ENCODE peak calls at places on chromosome 11, in seven cellular contexts. D is activated naive CD4-positive, alpha-beta T cell treated with anti-CD3 and anti-CD28 coated beads, Interleukin-2, amount 50 U/mL, for 16 hours; H is KG1; V is WERI-Rb-1; G is lung; X is activated effector memory CD4-positive, alpha-beta T cell treated with Interleukin-2 at 50 U/mL for 16 hours; A is uterus. S is an unnamed sample.

GRCh38 chr11:131739243-131739882 is 368.9 kb downstream of the NTM start:
- DNase-seq in D (no peak), H (no peak), V (no peak), G (no peak), X (no peak), A (no peak), S (no peak)

GRCh38 chr11:100719809-100720221 is 32.7 kb downstream of the ARHGAP42 start:
- DNase-seq in D (no peak), H (no peak), V (no peak), G (peak), X (no peak), A (peak), S (no peak)

GRCh38 chr11:88604255-88604654 is 266.7 kb upstream of the CTSC start:
- DNase-seq in D (no peak), H (no peak), V (no peak), G (no peak), X (no peak), A (no peak), S (no peak)

GRCh38 chr11:36258730-36259360 is 30.4 kb downstream of the COMMD9 start:
- DNase-seq in D (no peak), H (peak), V (peak), G (peak), X (no peak), A (peak), S (no peak)

GRCh38 chr11:134361241-134361640 is 29.5 kb downstream of the GLB1L2 start:
- DNase-seq in D (no peak), H (no peak), V (no peak), G (no peak), X (no peak), A (no peak), S (no peak)

GRCh38 chr11:2302844-2303626 is 1.2 kb downstream of the TSPAN32 start:
- DNase-seq in D (no peak), H (no peak), V (peak), G (no peak), X (no peak), A (no peak), S (no peak)

GRCh38 chr11:109946322-109946846 is 146.8 kb upstream of the ZC3H12C start:
- DNase-seq in D (peak), H (peak), V (peak), G (peak), X (no peak), A (peak), S (no peak)

GRCh38 chr11:35540526-35540925 is 15.1 kb upstream of the PAMR1 start:
- DNase-seq in D (no peak), H (no peak), V (no peak), G (no peak), X (no peak), A (peak), S (no peak)

GRCh38 chr11:20008190-20008801 is 152.0 kb downstream of the DBX1 start:
- DNase-seq in D (no peak), H (no peak), V (no peak), G (no peak), X (no peak), A (peak), S (no peak)

GRCh38 chr11:132072880-132073213 is 702.4 kb downstream of the NTM start:
- DNase-seq in D (no peak), H (no peak), V (no peak), G (no peak), X (no peak), A (no peak), S (no peak)

GRCh38 chr11:96339704-96340554 is 3.1 kb downstream of the MAML2 start:
- DNase-seq in D (no peak), H (no peak), V (no peak), G (no peak), X (no peak), A (no peak), S (no peak)

GRCh38 chr11:72587696-72588095 is 86.5 kb downstream of the PDE2A start:
- DNase-seq in D (no peak), H (no peak), V (no peak), G (no peak), X (no peak), A (no peak), S (no peak)

GRCh38 chr11:73350908-73351636 is 25.1 kb upstream of the RELT start:
- DNase-seq in D (peak), H (peak), V (peak), G (peak), X (peak), A (peak), S (peak)

GRCh38 chr11:131549099-131549498 is 178.7 kb downstream of the NTM start:
- DNase-seq in D (no peak), H (no peak), V (no peak), G (no peak), X (no peak), A (no peak), S (no peak)

GRCh38 chr11:119776031-119776636 is 47.1 kb upstream of the NECTIN1 start:
- DNase-seq in D (no peak), H (no peak), V (no peak), G (no peak), X (no peak), A (no peak), S (no peak)

GRCh38 chr11:125110996-125111340 is 458 bp downstream of the TMEM218 start:
- DNase-seq in D (no peak), H (peak), V (peak), G (no peak), X (no peak), A (no peak), S (no peak)

GRCh38 chr11:14644396-14645246 is 1.0 kb downstream of the PDE3B start:
- DNase-seq in D (peak), H (no peak), V (peak), G (no peak), X (peak), A (no peak), S (no peak)

GRCh38 chr11:86303257-86303656 is 1.2 kb downstream of the HIKESHI start:
- DNase-seq in D (no peak), H (no peak), V (no peak), G (no peak), X (no peak), A (no peak), S (no peak)

GRCh38 chr11:65503923-65504670 is 5.3 kb downstream of the MALAT1 start:
- DNase-seq in D (no peak), H (peak), V (no peak), G (no peak), X (no peak), A (no peak), S (no peak)

GRCh38 chr11:3959015-3959917 is 103.8 kb downstream of the STIM1 start:
- DNase-seq in D (no peak), H (no peak), V (no peak), G (no peak), X (no peak), A (no peak), S (no peak)

GRCh38 chr11:14093065-14093464 is 130.5 kb downstream of the SPON1 start:
- DNase-seq in D (no peak), H (no peak), V (no peak), G (no peak), X (no peak), A (no peak), S (no peak)

GRCh38 chr11:67435727-67436458 is 1.6 kb downstream of the PTPRCAP start:
- DNase-seq in D (no peak), H (no peak), V (no peak), G (no peak), X (no peak), A (no peak), S (no peak)

GRCh38 chr11:123020968-123021367 is 39.3 kb upstream of the BSX start:
- DNase-seq in D (peak), H (peak), V (peak), G (peak), X (no peak), A (no peak), S (peak)

GRCh38 chr11:112579282-112579681 is 318.6 kb upstream of the PLET1 start:
- DNase-seq in D (no peak), H (no peak), V (no peak), G (no peak), X (no peak), A (no peak), S (no peak)

GRCh38 chr11:33256031-33256807 is 962 bp upstream of the HIPK3 start:
- DNase-seq in D (no peak), H (no peak), V (no peak), G (no peak), X (no peak), A (no peak), S (no peak)

GRCh38 chr11:77401486-77402217 is 72.2 kb downstream of the PAK1 start:
- DNase-seq in D (no peak), H (no peak), V (peak), G (no peak), X (no peak), A (no peak), S (no peak)

S was measured in GM19239.